ENCODE peak calls at places on chromosomes 2 and 18, in five cellular contexts. W is memory B cell; U is left colon; L is NCI-H2081; O is CD8-positive, alpha-beta T cell. G is an unnamed sample.

GRCh38 chr18:50193796-50194622 is 938 bp downstream of the MYO5B start:
- DNase-seq in W (no peak), U (peak; percentile 59), L (no peak), O (no peak), G (no peak)

GRCh38 chr2:32772623-32773221 is 144.9 kb downstream of the TTC27 start:
- DNase-seq in W (no peak), U (no peak), L (peak; percentile 20), O (no peak), G (peak; percentile 30)

GRCh38 chr2:109680523-109681297 is 66.5 kb downstream of the SOWAHC start:
- DNase-seq in W (no peak), U (no peak), L (no peak), O (no peak), G (no peak)

GRCh38 chr2:131044078-131044756 is 49.0 kb downstream of the FAM168B start:
- DNase-seq in W (no peak), U (no peak), L (no peak), O (no peak), G (no peak)

GRCh38 chr2:43114210-43114609 is 112.2 kb downstream of the ZFP36L2 start:
- DNase-seq in W (no peak), U (no peak), L (no peak), O (no peak), G (no peak)

GRCh38 chr2:168573128-168573903 is 117.2 kb downstream of the CERS6 start:
- DNase-seq in W (no peak), U (no peak), L (no peak), O (no peak), G (no peak)

GRCh38 chr2:19801367-19802087 is 100.3 kb downstream of the TTC32 start:
- DNase-seq in W (no peak), U (peak; percentile 12), L (no peak), O (no peak), G (no peak)

GRCh38 chr2:82811946-82812345 is 1647.1 kb downstream of the SUCLG1 start:
- DNase-seq in W (no peak), U (no peak), L (no peak), O (no peak), G (no peak)

GRCh38 chr2:176445831-176446433 is 176.7 kb downstream of the MTX2 start:
- DNase-seq in W (no peak), U (no peak), L (no peak), O (no peak), G (no peak)

GRCh38 chr2:75003276-75003675 is 44.8 kb downstream of the POLE4 start:
- DNase-seq in W (no peak), U (no peak), L (no peak), O (no peak), G (no peak)

GRCh38 chr2:207223051-207223450 is 57.3 kb upstream of the KLF7 start:
- DNase-seq in W (no peak), U (no peak), L (no peak), O (no peak), G (no peak)

GRCh38 chr2:229719926-229720652 is 5.7 kb upstream of the DNER start:
- DNase-seq in W (no peak), U (no peak), L (no peak), O (no peak), G (no peak)

GRCh38 chr2:126932966-126933555 is 34.4 kb downstream of the TEX51 start:
- DNase-seq in W (no peak), U (no peak), L (no peak), O (no peak), G (no peak)

GRCh38 chr2:23387849-23388248 is 2.9 kb downstream of the KLHL29 start:
- DNase-seq in W (no peak), U (no peak), L (no peak), O (no peak), G (no peak)

GRCh38 chr2:223051580-223052375 is at the start of gene KCNE4:
- DNase-seq in W (no peak), U (peak; percentile 28), L (no peak), O (no peak), G (no peak)

GRCh38 chr18:49048361-49048760 is 97.6 kb upstream of the SMAD7 start:
- DNase-seq in W (no peak), U (no peak), L (no peak), O (no peak), G (no peak)

GRCh38 chr18:76765649-76766048 is 56.7 kb upstream of the ZNF236 start:
- DNase-seq in W (no peak), U (no peak), L (no peak), O (no peak), G (no peak)

GRCh38 chr2:27596627-27597026 is 13.8 kb downstream of the ZNF512 start:
- DNase-seq in W (no peak), U (no peak), L (no peak), O (no peak), G (no peak)

GRCh38 chr2:43402002-43402401 is 175.6 kb upstream of the ZFP36L2 start:
- DNase-seq in W (peak; percentile 36), U (no peak), L (no peak), O (no peak), G (no peak)

GRCh38 chr2:199830531-199830930 is 20.5 kb downstream of the FTCDNL1 start:
- DNase-seq in W (no peak), U (no peak), L (no peak), O (no peak), G (no peak)

GRCh38 chr2:11145350-11145749 is 9.9 kb upstream of the SLC66A3 start:
- DNase-seq in W (no peak), U (no peak), L (no peak), O (no peak), G (no peak)

GRCh38 chr2:219968685-219969345 is 341.4 kb downstream of the SLC4A3 start:
- DNase-seq in W (no peak), U (no peak), L (no peak), O (no peak), G (no peak)

GRCh38 chr2:20635698-20636584 is 15.0 kb downstream of the HS1BP3 start:
- DNase-seq in W (peak; percentile 52), U (peak; percentile 87), L (peak; percentile 84), O (no peak), G (peak; percentile 70)

GRCh38 chr2:145036421-145036901 is 516.5 kb upstream of the ZEB2 start:
- DNase-seq in W (no peak), U (no peak), L (no peak), O (no peak), G (no peak)

GRCh38 chr2:120794716-120795115 is 59.0 kb downstream of the GLI2 start:
- DNase-seq in W (no peak), U (no peak), L (no peak), O (no peak), G (no peak)

GRCh38 chr18:28455971-28456370 is 279.0 kb upstream of the CDH2 start:
- DNase-seq in W (no peak), U (no peak), L (no peak), O (no peak), G (no peak)

GRCh38 chr2:224682121-224682520 is 34.0 kb downstream of the CCDC195 start:
- DNase-seq in W (no peak), U (no peak), L (no peak), O (no peak), G (no peak)

GRCh38 chr2:55364189-55365055 is 55.2 kb downstream of the CCDC88A start:
- DNase-seq in W (no peak), U (no peak), L (no peak), O (no peak), G (no peak)

GRCh38 chr2:131125195-131125757 is 20.1 kb downstream of the PLEKHB2 start:
- DNase-seq in W (no peak), U (no peak), L (peak; percentile 69), O (no peak), G (peak; percentile 12)

GRCh38 chr2:149027602-149028250 is 10.8 kb upstream of the LYPD6B start:
- DNase-seq in W (no peak), U (no peak), L (no peak), O (no peak), G (no peak)

GRCh38 chr2:112626604-112627059 is 19.1 kb upstream of the SLC20A1 start:
- DNase-seq in W (peak; percentile 47), U (peak; percentile 59), L (peak; percentile 63), O (peak; percentile 52), G (no peak)

GRCh38 chr2:38417745-38418689 is 40.9 kb upstream of the ATL2 start:
- DNase-seq in W (no peak), U (no peak), L (no peak), O (no peak), G (no peak)

GRCh38 chr18:58045265-58046086 is 1.4 kb downstream of the NEDD4L start:
- DNase-seq in W (peak; percentile 28), U (peak; percentile 77), L (no peak), O (peak; percentile 18), G (peak; percentile 69)

GRCh38 chr2:102018823-102019445 is 27.2 kb downstream of the IL1R2 start:
- DNase-seq in W (no peak), U (no peak), L (no peak), O (no peak), G (no peak)

GRCh38 chr2:71898375-71898774 is 249.3 kb downstream of the CYP26B1 start:
- DNase-seq in W (no peak), U (no peak), L (no peak), O (no peak), G (no peak)

GRCh38 chr2:29165362-29166236 is 50.4 kb downstream of the CLIP4 start:
- DNase-seq in W (no peak), U (no peak), L (no peak), O (no peak), G (no peak)

G was measured in NCI-H2107.